ENCODE peak calls at places on chromosome 7, in four cellular contexts. T is osteocyte, K is upper lobe of right lung, J is GM12865. P is an unnamed sample.

GRCh38 chr7:27191716-27192545 is 6.9 kb upstream of the HOXA11 start:
- DNase-seq in T (no peak), K (peak; percentile 61), J (no peak), P (no peak)

GRCh38 chr7:130899071-130899451 is 165.1 kb upstream of the KLF14 start:
- DNase-seq in T (no peak), K (no peak), J (no peak), P (no peak)

GRCh38 chr7:100132126-100132525 is 5.4 kb downstream of the MBLAC1 start:
- DNase-seq in T (no peak), K (no peak), J (no peak), P (no peak)

GRCh38 chr7:104628017-104628416 is 299.6 kb downstream of the LHFPL3 start:
- DNase-seq in T (no peak), K (no peak), J (no peak), P (no peak)

GRCh38 chr7:50295133-50295532 is 9.4 kb upstream of the IKZF1 start:
- DNase-seq in T (no peak), K (no peak), J (no peak), P (no peak)

GRCh38 chr7:22208806-22209205 is 148.1 kb downstream of the RAPGEF5 start:
- DNase-seq in T (no peak), K (no peak), J (no peak), P (no peak)

GRCh38 chr7:4015371-4015770 is 666.7 kb upstream of the FOXK1 start:
- DNase-seq in T (peak; percentile 60), K (no peak), J (no peak), P (no peak)

GRCh38 chr7:11319491-11320274 is 346.0 kb downstream of the PHF14 start:
- DNase-seq in T (no peak), K (no peak), J (peak; percentile 8), P (peak; percentile 57)

GRCh38 chr7:92699560-92699959 is 109.4 kb upstream of the FAM133B start:
- DNase-seq in T (no peak), K (no peak), J (no peak), P (no peak)

GRCh38 chr7:148084138-148084537 is 506.4 kb upstream of the C7orf33 start:
- DNase-seq in T (no peak), K (no peak), J (peak; percentile 63), P (peak; percentile 58)

GRCh38 chr7:64965594-64965993 is 25.2 kb downstream of the ZNF117 start:
- DNase-seq in T (no peak), K (no peak), J (no peak), P (no peak)
- TF ChIP-seq CTCF in T (no peak), K (no peak), J (no peak), P (no peak)

GRCh38 chr7:115477193-115477651 is 553.3 kb downstream of the TFEC start:
- DNase-seq in T (no peak), K (no peak), J (no peak), P (no peak)

GRCh38 chr7:115476666-115477065 is 553.9 kb downstream of the TFEC start:
- DNase-seq in T (no peak), K (no peak), J (no peak), P (no peak)

GRCh38 chr7:115478426-115478825 is 552.1 kb downstream of the TFEC start:
- DNase-seq in T (no peak), K (no peak), J (no peak), P (no peak)

GRCh38 chr7:115475774-115476407 is 554.0 kb downstream of the MDFIC start:
- DNase-seq in T (no peak), K (no peak), J (peak; percentile 33), P (no peak)

DNA sequence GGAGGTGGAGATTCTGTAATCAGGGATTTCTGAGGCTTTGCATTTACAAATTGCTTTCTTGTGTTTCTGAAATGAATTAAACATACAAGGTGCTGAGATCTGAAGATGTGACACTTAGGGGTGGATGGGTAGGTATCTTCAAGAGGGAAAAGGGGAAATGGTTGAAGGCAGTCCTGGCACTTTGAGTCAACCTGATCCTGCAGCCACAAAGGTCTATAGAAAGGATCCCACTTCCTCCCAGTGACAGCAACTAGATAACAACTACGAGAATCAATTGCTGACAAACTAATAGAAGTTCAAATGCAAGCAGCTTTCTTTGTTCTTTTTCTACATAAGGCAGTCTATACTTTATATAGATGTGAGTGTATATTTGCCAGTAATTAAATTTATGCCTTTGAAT is 553.3 kb downstream of the MDFIC start:
- DNase-seq in T (no peak), K (no peak), J (no peak), P (no peak)
- TF ChIP-seq CTCF in T (no peak), K (no peak), J (no peak), P (no peak)

GRCh38 chr7:87876040-87876758 is at the start of the genes DBF4 and SLC25A40:
- DNase-seq in T (peak; percentile 98), K (peak; percentile 99), J (peak; percentile 98), P (peak; percentile 94)

GRCh38 chr7:87874066-87874465 is 2.1 kb downstream of the SLC25A40 start:
- DNase-seq in T (no peak), K (no peak), J (peak; percentile 45), P (no peak)

GRCh38 chr7:87877641-87878040 is 1.3 kb downstream of the DBF4 start:
- DNase-seq in T (no peak), K (no peak), J (no peak), P (no peak)

GRCh38 chr7:87876759-87877234 is 504 bp downstream of the DBF4 start:
- DNase-seq in T (no peak), K (peak; percentile 83), J (peak; percentile 66), P (peak; percentile 71)

GRCh38 chr7:87875151-87876039 is 765 bp downstream of the SLC25A40 start:
- DNase-seq in T (no peak), K (peak; percentile 70), J (peak; percentile 38), P (no peak)
- TF ChIP-seq CTCF in T (no peak), K (no peak), J (no peak), P (no peak)

GRCh38 chr7:370775-371118 is 80.8 kb downstream of the FOXL3 start:
- DNase-seq in T (no peak), K (no peak), J (no peak), P (no peak)

GRCh38 chr7:371119-371778 is 81.3 kb downstream of the FOXL3 start:
- DNase-seq in T (no peak), K (no peak), J (no peak), P (no peak)

GRCh38 chr7:369476-369980 is 79.6 kb downstream of the FOXL3 start:
- DNase-seq in T (no peak), K (peak; percentile 55), J (no peak), P (no peak)

GRCh38 chr7:368651-369475 is 78.9 kb downstream of the FOXL3 start:
- DNase-seq in T (no peak), K (peak; percentile 68), J (no peak), P (no peak)

GRCh38 chr7:369981-370621 is 80.1 kb downstream of the FOXL3 start:
- DNase-seq in T (no peak), K (no peak), J (no peak), P (no peak)
- TF ChIP-seq CTCF in T (no peak), K (no peak), J (no peak), P (no peak)

DNA sequence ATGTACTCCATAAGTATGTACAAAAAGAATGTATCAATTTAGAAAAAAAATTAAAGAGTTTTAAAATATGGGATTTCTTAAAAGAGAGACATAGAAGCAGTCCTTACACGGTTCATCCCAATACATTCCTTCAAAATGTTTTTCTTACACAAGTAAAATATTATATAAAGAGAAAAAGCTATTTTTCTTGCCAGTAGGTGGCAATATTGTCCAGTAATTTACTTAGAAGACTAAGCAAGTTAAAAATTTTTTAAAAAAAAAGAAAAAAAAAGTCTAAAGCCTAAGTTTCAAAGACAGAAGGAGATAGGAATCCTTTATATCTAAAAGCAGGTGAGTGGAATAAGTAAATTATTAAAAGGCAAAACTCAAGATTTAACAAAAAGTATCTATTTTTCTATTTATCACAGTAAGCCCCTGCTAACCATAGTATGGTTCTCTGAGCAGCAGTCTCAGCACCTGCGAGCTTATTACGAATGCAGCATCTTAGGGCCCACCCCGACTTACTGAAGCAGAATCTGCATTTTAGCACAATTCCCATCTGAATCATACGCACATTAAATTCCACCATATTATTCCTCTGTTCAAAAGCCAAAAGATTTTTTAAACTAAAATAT is 240.6 kb downstream of the DGKI start:
- DNase-seq in T (no peak), K (no peak), J (peak; percentile 48), P (no peak)
- TF ChIP-seq CTCF in T (peak; percentile 65), K (peak; percentile 55), J (peak; percentile 19), P (no peak)

GRCh38 chr7:143901710-143902587 is at the start of gene TCAF1:
- DNase-seq in T (peak; percentile 97), K (peak; percentile 97), J (peak; percentile 92), P (peak; percentile 92)

GRCh38 chr7:143896667-143897066 is 5.3 kb downstream of the TCAF1 start:
- DNase-seq in T (no peak), K (no peak), J (no peak), P (no peak)

GRCh38 chr7:143900230-143900766 is 1.7 kb downstream of the TCAF1 start:
- DNase-seq in T (no peak), K (no peak), J (no peak), P (peak; percentile 47)

GRCh38 chr7:143898810-143899209 is 3.2 kb downstream of the TCAF1 start:
- DNase-seq in T (no peak), K (no peak), J (no peak), P (no peak)

GRCh38 chr7:143901360-143901709 is 641 bp downstream of the TCAF1 start:
- DNase-seq in T (no peak), K (peak; percentile 72), J (no peak), P (peak; percentile 52)
- TF ChIP-seq CTCF in T (no peak), K (no peak), J (no peak), P (no peak)

DNA sequence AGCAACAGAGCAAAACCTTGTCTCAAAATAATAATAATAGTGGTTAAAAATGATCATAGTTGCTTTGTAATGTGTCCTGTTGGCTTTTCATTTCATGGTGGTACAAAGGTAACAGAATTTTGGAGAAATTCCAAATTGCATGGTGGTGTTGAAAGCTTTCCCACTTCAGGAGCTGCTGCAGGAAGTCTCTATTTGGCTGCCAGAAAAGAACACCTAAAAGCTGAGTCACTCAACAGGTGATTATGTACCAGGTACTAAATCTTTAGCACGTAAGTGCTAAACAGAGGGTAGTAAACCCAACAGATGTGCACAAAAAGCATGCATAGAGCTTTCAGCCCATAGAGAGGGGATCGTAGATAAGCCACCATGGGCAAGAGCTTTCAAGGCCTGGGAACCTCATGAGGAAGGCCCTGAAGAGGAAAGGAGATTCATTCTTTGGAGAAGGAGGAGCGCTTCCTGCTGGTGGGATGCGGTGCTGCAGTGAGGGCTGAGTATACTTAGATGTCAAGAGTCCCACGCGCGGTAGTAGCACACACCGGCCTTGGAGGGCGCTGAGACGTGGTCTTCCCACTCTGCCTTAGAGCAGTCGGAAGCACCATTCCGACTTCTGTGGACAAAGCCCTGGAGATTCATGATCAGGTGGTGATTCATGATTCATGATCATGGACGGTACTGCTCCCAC is 118.7 kb downstream of the RALA start:
- DNase-seq in T (no peak), K (peak; percentile 82), J (peak; percentile 42), P (peak; percentile 4)
- TF ChIP-seq CTCF in T (peak; percentile 46), K (peak; percentile 67), J (peak; percentile 56), P (peak; percentile 64)

P was measured in brain microvascular endothelial cell.